ENCODE peak calls at places on chromosomes 2 and 18, in four cellular contexts. D, G, P and S are unnamed samples.

GRCh38 chr2:84697895-84698294 is 181.6 kb downstream of the DNAH6 start:
- DNase-seq in D (no peak), G (no peak), P (peak), S (no peak)

GRCh38 chr2:168661404-168661869 is 141.0 kb upstream of the NOSTRIN start:
- DNase-seq in D (no peak), P (no peak), G (no peak), S (no peak)

GRCh38 chr2:168171069-168171762 is 76.2 kb downstream of the STK39 start:
- DNase-seq in P (no peak), G (no peak), D (no peak), S (no peak)

GRCh38 chr2:167052825-167053224 is 164.5 kb downstream of the XIRP2 start:
- DNase-seq in D (peak), G (no peak), P (peak), S (peak)

GRCh38 chr2:15061268-15061667 is 428.8 kb downstream of the LRATD1 start:
- DNase-seq in G (no peak), D (no peak), P (no peak), S (no peak)

GRCh38 chr2:160241251-160242137 is 41.4 kb upstream of the ITGB6 start:
- DNase-seq in P (peak), D (peak), G (no peak), S (peak)

GRCh38 chr2:2101924-2102323 is 229.2 kb downstream of the MYT1L start:
- DNase-seq in D (peak), P (no peak), G (peak), S (no peak)

GRCh38 chr2:203893386-203893785 is 25.8 kb downstream of the CTLA4 start:
- DNase-seq in P (no peak), G (no peak), D (peak), S (peak)

GRCh38 chr2:101976887-101977286 is 14.9 kb upstream of the IL1R2 start:
- DNase-seq in P (no peak), G (no peak), D (no peak), S (no peak)

GRCh38 chr2:28436525-28437051 is 43.9 kb downstream of the FOSL2 start:
- DNase-seq in D (no peak), P (no peak), G (no peak), S (no peak)

GRCh38 chr18:3603460-3604259 is 153.7 kb downstream of the TGIF1 start:
- DNase-seq in D (peak), G (peak), P (peak), S (peak)

GRCh38 chr2:121254748-121255147 is 30.3 kb downstream of the TFCP2L1 start:
- DNase-seq in P (no peak), G (no peak), D (no peak), S (no peak)

GRCh38 chr2:74743039-74743438 is 89.0 kb downstream of the SEMA4F start:
- DNase-seq in P (no peak), D (no peak), G (no peak), S (no peak)

GRCh38 chr2:27212626-27213471 is 781 bp upstream of the SLC5A6 start:
- DNase-seq in P (no peak), G (no peak), D (peak), S (peak)

GRCh38 chr2:237591379-237591881 is 896 bp upstream of the RAB17 start:
- DNase-seq in D (peak), P (no peak), G (no peak), S (peak)

GRCh38 chr2:11348209-11348749 is 3.8 kb upstream of the ROCK2 start:
- DNase-seq in P (no peak), D (no peak), G (no peak), S (no peak)

DNA sequence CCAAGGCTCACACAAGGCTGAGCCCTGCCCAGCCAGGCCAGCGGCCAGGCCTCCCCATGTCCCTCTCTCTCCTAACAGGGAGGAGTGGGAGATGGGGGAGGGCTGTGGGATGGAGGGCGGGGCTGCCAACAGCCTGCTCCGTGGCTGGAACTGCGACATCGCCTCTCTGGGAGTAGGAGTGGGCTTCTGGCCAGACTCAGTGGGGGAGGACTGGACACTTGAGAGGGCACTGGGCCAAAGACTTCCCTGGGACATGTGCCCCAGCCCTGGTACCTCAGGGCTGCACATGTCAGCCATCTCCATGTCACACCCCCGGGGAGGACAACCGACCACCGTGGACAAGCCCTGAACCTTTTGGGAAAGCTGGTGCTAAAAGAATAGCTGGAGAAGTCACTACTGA is 127.1 kb downstream of the MSH2 start:
- DNase-seq in P (no peak), G (no peak), D (no peak), S (no peak)
- TF ChIP-seq CTCF in P (no peak), G (no peak), D (no peak), S (no peak)

GRCh38 chr18:22628795-22629194 is 211.1 kb upstream of the CTAGE1 start:
- DNase-seq in G (no peak), D (no peak), P (no peak), S (no peak)
- H3K4me3 ChIP-seq in G (no peak), D (no peak), P (no peak), S (no peak)

GRCh38 chr2:69375494-69376353 is 11.3 kb downstream of the GFPT1 start:
- DNase-seq in G (peak), P (no peak), D (peak), S (peak)
- TF ChIP-seq CTCF in G (peak), P (peak), D (peak), S (peak)

DNA sequence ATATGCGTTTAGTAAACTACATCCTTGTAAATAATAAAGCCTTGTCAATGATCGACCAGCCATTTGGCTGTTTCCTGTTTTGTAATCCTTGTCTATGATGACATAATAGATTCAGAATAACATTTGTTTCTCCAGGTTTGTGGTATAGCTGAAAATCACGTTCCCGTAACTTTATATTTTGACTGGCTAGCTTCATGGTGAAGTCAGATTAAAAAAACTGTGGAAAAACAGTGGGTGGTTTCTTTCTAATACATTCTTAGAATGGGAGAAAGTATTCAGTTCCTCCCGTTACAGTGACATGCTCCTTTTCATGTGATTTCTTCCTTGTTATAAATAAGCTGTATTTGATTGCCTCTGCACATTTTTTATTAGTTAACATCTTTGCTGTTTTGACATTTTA is 366.9 kb downstream of the NYAP2 start:
- DNase-seq in D (peak), G (no peak), P (no peak), S (peak)
- H3K4me3 ChIP-seq in D (no peak), G (no peak), P (no peak), S (no peak)

GRCh38 chr2:112463256-112463655 is 18.7 kb upstream of the TTL start:
- DNase-seq in D (no peak), G (no peak), P (no peak), S (no peak)

GRCh38 chr2:112462178-112462577 is 19.8 kb upstream of the TTL start:
- DNase-seq in G (no peak), D (no peak), P (no peak), S (no peak)

GRCh38 chr2:112465373-112465772 is 16.6 kb upstream of the TTL start:
- DNase-seq in G (no peak), P (no peak), D (peak), S (peak)
- TF ChIP-seq CTCF in G (peak), P (peak), D (peak), S (peak)

GRCh38 chr2:223945755-223946154 is 620 bp upstream of the WDFY1 start:
- DNase-seq in D (no peak), P (no peak), G (no peak), S (no peak)
- H3K4me3 ChIP-seq in D (no peak), P (no peak), G (no peak), S (no peak)

GRCh38 chr2:73730810-73731209 is 6.3 kb downstream of the TPRKB start:
- DNase-seq in P (no peak), D (no peak), G (no peak), S (no peak)

GRCh38 chr2:73740767-73741166 is 3.6 kb upstream of the TPRKB start:
- DNase-seq in G (no peak), D (no peak), P (no peak), S (no peak)

GRCh38 chr2:73736855-73737779 is at the start of gene TPRKB:
- DNase-seq in P (peak), D (peak), G (peak), S (peak)

GRCh38 chr2:73739101-73739500 is 2.0 kb upstream of the TPRKB start:
- DNase-seq in G (no peak), D (no peak), P (no peak), S (no peak)

DNA sequence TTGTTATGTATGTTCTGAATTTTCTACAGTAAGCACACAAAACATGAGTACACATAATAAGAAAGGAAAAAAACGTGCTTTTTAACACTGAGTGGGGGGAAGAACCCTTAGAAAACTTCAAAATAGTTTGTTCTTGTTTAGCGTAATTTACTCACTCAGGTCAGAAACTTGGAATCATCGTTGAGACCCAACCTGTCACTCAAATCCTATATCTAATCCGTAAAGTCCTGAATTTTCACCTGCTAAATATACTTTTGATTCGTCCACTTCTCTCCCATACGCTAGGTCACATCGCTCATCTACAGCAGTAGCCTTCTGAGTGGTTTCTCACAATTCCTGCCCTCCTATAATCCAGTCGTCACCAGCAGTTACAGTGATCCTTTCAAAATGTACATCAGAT is 767 bp downstream of the TPRKB start:
- DNase-seq in P (no peak), G (no peak), D (no peak), S (no peak)
- TF ChIP-seq CTCF in P (no peak), G (no peak), D (no peak), S (no peak)

DNA sequence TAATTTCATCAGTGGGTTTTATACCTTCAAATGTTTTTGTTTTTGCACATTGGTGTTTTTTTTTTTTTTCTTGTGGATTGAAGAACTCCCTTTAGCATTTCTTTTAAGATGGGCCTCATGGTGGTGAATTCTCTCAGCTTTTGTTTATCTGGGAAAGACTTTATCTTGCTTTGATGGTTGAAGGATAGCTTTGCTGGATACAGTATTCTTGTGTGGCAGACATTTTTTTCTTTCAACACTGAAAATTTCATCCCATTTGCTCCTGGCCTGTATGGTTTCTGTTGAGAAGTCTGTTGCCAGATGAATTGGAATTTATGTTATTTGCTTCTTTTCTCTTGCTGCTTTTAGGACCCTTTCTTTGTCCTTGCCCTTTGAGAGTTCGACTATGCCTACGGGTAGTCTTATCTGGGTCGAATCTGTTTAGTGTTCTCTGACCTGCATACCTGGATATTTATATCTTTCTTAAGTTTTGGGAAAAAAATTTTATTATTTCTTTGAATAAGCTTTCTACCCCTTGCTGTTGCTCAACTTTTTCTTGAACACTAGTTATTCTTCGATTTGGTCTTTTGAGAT is 25.6 kb downstream of the PRKRA start:
- DNase-seq in G (no peak), D (no peak), P (no peak), S (no peak)
- H3K4me3 ChIP-seq in G (no peak), D (no peak), P (no peak), S (no peak)